ENCODE peak calls at places on chromosome 16, in four cellular contexts. E, Y, A and O are unnamed samples. For H3K9me3, the result is how much of the 10 kb centered on the place peaks cover.

GRCh38 chr16:616771-617586 is 13.8 kb upstream of the WFIKKN1 start:
- DNase-seq in E (no peak), A (no peak), Y (no peak), O (no peak)

GRCh38 chr16:17345043-17345442 is 125.7 kb downstream of the XYLT1 start:
- DNase-seq in A (no peak), E (no peak), Y (no peak), O (peak)

GRCh38 chr16:88740727-88741055 is 34.4 kb downstream of the CTU2 start:
- DNase-seq in Y (no peak), E (no peak), A (no peak), O (no peak)

GRCh38 chr16:26992661-26993365 is 73.9 kb upstream of the C16orf82 start:
- DNase-seq in Y (peak), A (no peak), E (no peak), O (no peak)

GRCh38 chr16:12311887-12312286 is 335.4 kb downstream of the SNX29 start:
- DNase-seq in A (no peak), Y (no peak), E (no peak), O (no peak)

GRCh38 chr16:31874354-31875111 is 926 bp downstream of the ZNF267 start:
- DNase-seq in E (no peak), A (peak), Y (no peak), O (peak)

GRCh38 chr16:49513040-49513439 is 139.4 kb downstream of the C16orf78 start:
- DNase-seq in E (peak), Y (no peak), A (no peak), O (peak)

GRCh38 chr16:24346734-24347133 is 90.6 kb downstream of the CACNG3 start:
- DNase-seq in Y (no peak), A (no peak), E (no peak), O (no peak)

GRCh38 chr16:77211880-77212735 is 12.9 kb downstream of the SYCE1L start:
- DNase-seq in Y (peak), E (peak), A (peak), O (peak)

GRCh38 chr16:84811529-84811928 is 8.3 kb upstream of the CRISPLD2 start:
- DNase-seq in A (no peak), E (no peak), Y (no peak), O (no peak)

GRCh38 chr16:11205065-11205699 is 50.8 kb downstream of the SOCS1 start:
- DNase-seq in E (no peak), Y (no peak), A (no peak), O (no peak)
- H3K27ac ChIP-seq in E (no peak), Y (no peak), A (no peak), O (no peak)

GRCh38 chr16:57606847-57607501 is 21.5 kb upstream of the ADGRG1 start:
- DNase-seq in E (no peak), Y (no peak), A (no peak), O (peak)

GRCh38 chr16:57607676-57608461 is 20.6 kb upstream of the ADGRG1 start:
- DNase-seq in A (no peak), E (peak), Y (no peak), O (no peak)

GRCh38 chr16:57610611-57611010 is 17.8 kb upstream of the ADGRG1 start:
- DNase-seq in A (no peak), Y (no peak), E (peak), O (no peak)

GRCh38 chr16:57609541-57610401 is 18.7 kb upstream of the ADGRG1 start:
- DNase-seq in A (no peak), Y (no peak), E (peak), O (no peak)

GRCh38 chr16:57608462-57609113 is 19.8 kb upstream of the ADGRG1 start:
- DNase-seq in A (no peak), E (peak), Y (no peak), O (no peak)
- H4K91ac ChIP-seq in A (no peak), E (no peak), Y (no peak), O (peak)

DNA sequence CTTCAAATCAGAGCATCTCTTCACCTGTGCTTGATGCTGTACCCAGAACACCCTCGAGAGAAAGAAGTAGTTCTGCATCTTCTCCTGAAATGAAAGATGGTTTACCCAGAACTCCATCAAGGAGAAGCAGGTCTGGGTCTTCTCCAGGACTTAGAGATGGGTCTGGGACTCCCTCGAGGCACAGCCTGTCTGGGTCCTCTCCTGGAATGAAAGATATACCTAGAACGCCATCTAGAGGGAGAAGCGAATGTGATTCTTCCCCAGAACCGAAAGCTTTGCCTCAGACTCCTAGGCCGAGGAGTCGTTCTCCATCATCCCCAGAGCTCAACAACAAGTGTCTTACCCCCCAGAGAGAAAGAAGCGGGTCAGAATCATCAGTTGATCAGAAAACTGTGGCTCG is 12.3 kb downstream of the SRRM2 start:
- DNase-seq in Y (no peak), E (no peak), A (no peak), O (no peak)
- H3K9me3 ChIP-seq in Y (under half), E (under half), A (under half), O (under half)

DNA sequence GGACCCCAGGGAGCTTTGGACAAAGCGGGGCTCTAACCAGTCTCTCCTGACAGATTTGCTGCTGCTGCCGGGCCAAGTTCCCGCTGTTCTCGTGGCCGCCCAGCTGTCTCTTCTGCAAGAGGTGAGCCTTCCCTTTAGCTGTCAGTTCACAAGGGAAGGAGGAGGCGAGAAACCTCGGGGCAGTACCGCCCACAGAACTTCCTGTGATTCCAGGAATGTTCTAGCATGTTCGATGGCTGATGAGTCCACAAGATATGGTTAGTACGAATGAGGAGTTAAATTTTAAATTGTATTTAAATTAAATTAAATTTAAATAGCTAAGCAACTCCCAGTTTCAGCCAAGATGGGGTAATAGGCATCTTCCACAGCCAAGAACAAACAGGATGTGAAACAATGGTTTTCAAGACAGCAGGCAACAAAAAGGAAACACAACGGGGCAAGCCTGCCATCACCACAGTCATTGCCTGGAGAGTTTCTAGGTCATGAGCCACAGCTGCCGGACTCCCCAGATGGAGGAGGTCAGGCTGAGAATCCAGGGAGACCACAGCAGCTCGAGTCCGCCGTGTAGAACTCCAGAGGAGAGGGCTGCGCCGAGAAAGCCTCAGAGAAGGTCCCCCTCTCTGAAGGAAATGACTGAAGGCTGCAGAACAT is 9.5 kb upstream of the TCF25 start:
- DNase-seq in E (no peak), Y (no peak), A (no peak), O (peak)
- H3K27ac ChIP-seq in E (no peak), Y (no peak), A (no peak), O (peak)